ENCODE peak calls at places on chromosomes 16 and 17, in eight cellular contexts. E, X, G, O, Q, K, H and R are unnamed samples.

GRCh38 chr16:75494696-75495601 is at the start of gene CHST6:
- DNase-seq in E (no peak), X (peak; percentile 33), G (peak; percentile 33), O (peak; percentile 86), Q (no peak), K (peak; percentile 70), H (no peak), R (no peak)

GRCh38 chr17:49861150-49861884 is 13.4 kb upstream of the TAC4 start:
- DNase-seq in E (peak; percentile 41), X (peak; percentile 50), G (no peak), O (peak; percentile 81), Q (peak; percentile 51), K (peak; percentile 78), H (no peak), R (peak; percentile 30)

GRCh38 chr17:30600830-30601494 is 123.8 kb downstream of the GOSR1 start:
- DNase-seq in E (no peak), X (no peak), G (no peak), O (peak; percentile 40), Q (peak; percentile 39), K (peak; percentile 38), H (no peak), R (peak; percentile 37)

GRCh38 chr16:50067290-50067853 is 1.6 kb downstream of the HEATR3 start:
- DNase-seq in E (no peak), X (no peak), G (peak; percentile 48), O (peak; percentile 41), Q (peak; percentile 55), K (peak; percentile 23), H (no peak), R (peak; percentile 40)

GRCh38 chr16:82152641-82153094 is 17.4 kb downstream of the MPHOSPH6 start:
- DNase-seq in E (no peak), X (no peak), G (peak; percentile 50), O (no peak), Q (no peak), K (no peak), H (no peak), R (no peak)

GRCh38 chr17:57945999-57946797 is 9.0 kb downstream of the CUEDC1 start:
- DNase-seq in E (no peak), X (no peak), G (peak; percentile 55), O (no peak), Q (peak; percentile 92), K (no peak), H (no peak), R (peak; percentile 92)

GRCh38 chr16:14501331-14502255 is 128.5 kb downstream of the PARN start:
- DNase-seq in E (peak; percentile 89), X (peak; percentile 90), G (peak; percentile 97), O (no peak), Q (peak; percentile 96), K (peak; percentile 39), H (peak; percentile 75), R (peak; percentile 93)

GRCh38 chr16:88790312-88791150 is 5.5 kb upstream of the PIEZO1 start:
- DNase-seq in E (no peak), X (no peak), G (no peak), O (no peak), Q (no peak), K (peak; percentile 34), H (no peak), R (no peak)

GRCh38 chr16:88911148-88911945 is 44.9 kb upstream of the PABPN1L start:
- DNase-seq in E (no peak), X (no peak), G (no peak), O (no peak), Q (no peak), K (peak; percentile 39), H (no peak), R (no peak)

GRCh38 chr17:8121531-8122390 is 2.1 kb downstream of the HES7 start:
- DNase-seq in E (no peak), X (peak; percentile 62), G (peak; percentile 45), O (peak; percentile 71), Q (peak; percentile 64), K (peak; percentile 84), H (no peak), R (no peak)

GRCh38 chr16:88353691-88354090 is 29.1 kb upstream of the ZNF469 start:
- DNase-seq in E (no peak), X (no peak), G (no peak), O (no peak), Q (no peak), K (no peak), H (no peak), R (no peak)

GRCh38 chr17:81097943-81098308 is 63.0 kb downstream of the BAIAP2 start:
- DNase-seq in E (no peak), X (peak; percentile 46), G (peak; percentile 49), O (no peak), Q (peak; percentile 54), K (no peak), H (no peak), R (peak; percentile 54)

GRCh38 chr17:70905796-70906195 is 736.5 kb downstream of the KCNJ2 start:
- DNase-seq in E (no peak), X (no peak), G (peak; percentile 100), O (no peak), Q (peak; percentile 83), K (no peak), H (peak; percentile 61), R (peak; percentile 87)

DNA sequence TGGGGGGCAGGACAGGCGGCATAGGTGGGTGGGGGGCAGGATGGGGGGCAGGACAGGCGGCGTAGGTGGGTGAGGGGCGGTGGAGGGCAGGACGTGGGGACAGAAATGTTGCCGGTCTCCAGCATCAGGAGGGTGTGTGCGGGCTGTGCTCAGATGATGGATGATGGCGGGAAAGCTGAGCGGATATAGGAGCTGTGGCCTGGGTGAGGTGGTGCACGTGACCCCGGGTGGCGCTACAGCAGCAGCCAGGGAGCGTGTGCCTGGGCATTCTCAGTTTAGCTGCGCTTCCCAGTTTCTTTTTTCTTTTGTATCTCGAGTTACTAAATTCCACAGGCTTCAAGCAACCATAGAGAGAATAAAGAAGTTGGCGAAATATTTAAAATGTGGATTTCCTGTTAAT is 19.0 kb downstream of the TELO2 start:
- DNase-seq in E (no peak), X (no peak), G (no peak), O (no peak), Q (no peak), K (no peak), H (no peak), R (no peak)
- TF ChIP-seq CTCF in E (no peak), X (no peak), G (no peak), O (no peak), Q (no peak), K (no peak), H (no peak), R (no peak)

GRCh38 chr17:76013377-76013932 is 12.8 kb downstream of the CDK3 start:
- DNase-seq in E (no peak), X (no peak), G (no peak), O (no peak), Q (no peak), K (no peak), H (no peak), R (no peak)

GRCh38 chr17:76014925-76015261 is 12.2 kb downstream of the EVPL start:
- DNase-seq in E (no peak), X (no peak), G (no peak), O (no peak), Q (no peak), K (no peak), H (no peak), R (no peak)

GRCh38 chr17:76017481-76018339 is 9.4 kb downstream of the EVPL start:
- DNase-seq in E (no peak), X (peak; percentile 11), G (no peak), O (no peak), Q (no peak), K (no peak), H (no peak), R (no peak)

GRCh38 chr17:76011951-76012350 is 11.3 kb downstream of the CDK3 start:
- DNase-seq in E (no peak), X (no peak), G (no peak), O (no peak), Q (no peak), K (no peak), H (no peak), R (no peak)

GRCh38 chr17:76014100-76014924 is 12.8 kb downstream of the EVPL start:
- DNase-seq in E (peak; percentile 50), X (peak; percentile 73), G (peak; percentile 21), O (peak; percentile 93), Q (peak; percentile 74), K (peak; percentile 85), H (no peak), R (peak; percentile 46)
- TF ChIP-seq CTCF in E (peak; percentile 74), X (peak; percentile 97), G (peak; percentile 65), O (peak; percentile 99), Q (peak; percentile 88), K (peak; percentile 99), H (peak; percentile 85), R (peak; percentile 98)

DNA sequence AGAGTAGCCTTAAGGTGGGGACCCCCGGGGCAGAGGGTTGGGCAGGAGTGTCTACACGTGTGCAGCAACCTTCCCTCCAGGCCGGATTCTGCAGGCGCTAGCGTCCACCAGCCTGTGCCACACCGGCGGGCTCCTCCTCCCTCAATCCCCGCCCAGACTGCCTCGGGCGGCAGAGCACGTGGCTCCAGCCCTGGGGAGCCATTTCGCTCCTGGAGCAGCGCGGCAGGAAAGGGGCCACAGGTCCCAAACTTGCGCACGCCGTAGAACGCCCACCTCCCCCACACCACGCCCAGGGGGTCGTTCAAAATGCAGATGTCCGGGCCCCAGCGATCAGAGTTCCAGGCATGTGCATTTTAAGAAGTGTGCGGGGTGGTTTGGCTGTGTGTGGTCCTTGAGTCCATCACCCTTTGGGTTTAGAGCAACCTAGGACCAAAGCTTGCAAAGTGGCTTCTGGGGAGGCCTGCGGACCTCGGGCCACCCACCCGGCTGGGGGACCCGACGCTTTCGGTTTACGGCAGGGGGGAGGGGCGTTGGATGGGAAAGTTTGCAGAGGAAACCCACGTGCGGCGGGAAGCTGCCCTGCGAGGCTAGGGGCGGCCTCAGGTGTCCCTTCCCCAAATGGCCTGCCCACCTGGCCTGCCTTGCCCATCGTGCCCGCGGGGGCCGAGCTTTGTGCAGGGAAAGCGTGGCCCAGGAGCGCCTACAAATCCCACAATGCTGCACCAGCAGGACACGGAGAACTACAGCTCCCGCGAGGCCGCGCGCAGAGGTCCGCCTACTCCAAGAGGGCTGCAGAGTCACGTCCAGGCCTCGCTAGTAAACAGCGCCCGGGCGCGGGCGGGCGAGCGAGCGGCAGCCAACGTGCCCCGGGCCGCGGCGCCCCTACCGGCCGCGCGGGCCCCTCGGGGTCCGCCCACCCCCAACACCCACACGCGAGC is 1.4 kb downstream of the TFAP4 start:
- DNase-seq in E (peak; percentile 85), X (peak; percentile 95), G (peak; percentile 88), O (peak; percentile 93), Q (peak; percentile 96), K (peak; percentile 89), H (peak; percentile 42), R (peak; percentile 86)
- TF ChIP-seq CTCF in E (no peak), X (no peak), G (no peak), O (peak; percentile 20), Q (no peak), K (no peak), H (no peak), R (no peak)

GRCh38 chr17:17117923-17118322 is 75.7 kb downstream of the MPRIP start:
- DNase-seq in E (no peak), X (no peak), G (no peak), O (no peak), Q (no peak), K (no peak), H (no peak), R (no peak)

GRCh38 chr17:17119106-17119505 is 76.8 kb downstream of the MPRIP start:
- DNase-seq in E (no peak), X (no peak), G (no peak), O (no peak), Q (no peak), K (no peak), H (no peak), R (no peak)

GRCh38 chr17:17120294-17120693 is 78.0 kb downstream of the MPRIP start:
- DNase-seq in E (no peak), X (no peak), G (no peak), O (no peak), Q (no peak), K (no peak), H (no peak), R (no peak)

GRCh38 chr17:17119533-17119932 is 77.3 kb downstream of the MPRIP start:
- DNase-seq in E (no peak), X (no peak), G (peak; percentile 40), O (peak; percentile 51), Q (peak; percentile 74), K (no peak), H (no peak), R (peak; percentile 82)

GRCh38 chr17:17118399-17118798 is 76.1 kb downstream of the MPRIP start:
- DNase-seq in E (no peak), X (no peak), G (no peak), O (no peak), Q (no peak), K (no peak), H (no peak), R (no peak)
- TF ChIP-seq CTCF in E (no peak), X (no peak), G (no peak), O (no peak), Q (no peak), K (no peak), H (no peak), R (no peak)